ENCODE peak calls at places on chromosomes 7 and 10, in six cellular contexts. One of them, this sample, is unnamed.

GRCh38 chr7:1920266-1920681 is 250.2 kb downstream of the ELFN1 start:
- DNase-seq in HCT116: no peak
- DNase-seq in PC-3: no peak
- DNase-seq in neural progenitor cell: no peak
- DNase-seq in GM23338: no peak
- DNase-seq in hepatocyte: no peak
- DNase-seq in this sample: peak

GRCh38 chr7:143392875-143393266 is 11.7 kb downstream of the ZYX start:
- DNase-seq in HCT116: no peak
- DNase-seq in PC-3: no peak
- DNase-seq in neural progenitor cell: no peak
- DNase-seq in GM23338: no peak
- DNase-seq in hepatocyte: no peak
- DNase-seq in this sample: no peak

GRCh38 chr7:30028749-30029635 is 780 bp downstream of the PLEKHA8 start:
- DNase-seq in HCT116: peak
- DNase-seq in PC-3: peak
- DNase-seq in neural progenitor cell: peak
- DNase-seq in GM23338: peak
- DNase-seq in hepatocyte: peak
- DNase-seq in this sample: peak

GRCh38 chr10:96708456-96708855 is 11.9 kb downstream of the PIK3AP1 start:
- DNase-seq in HCT116: no peak
- DNase-seq in PC-3: no peak
- DNase-seq in neural progenitor cell: no peak
- DNase-seq in GM23338: no peak
- DNase-seq in hepatocyte: no peak
- DNase-seq in this sample: no peak

GRCh38 chr10:101760510-101760909 is 15.4 kb downstream of the FGF8 start:
- DNase-seq in HCT116: no peak
- DNase-seq in PC-3: no peak
- DNase-seq in neural progenitor cell: no peak
- DNase-seq in GM23338: no peak
- DNase-seq in hepatocyte: no peak
- DNase-seq in this sample: no peak

GRCh38 chr7:140391634-140392033 is 6.7 kb downstream of the SLC37A3 start:
- DNase-seq in HCT116: no peak
- DNase-seq in PC-3: no peak
- DNase-seq in neural progenitor cell: no peak
- DNase-seq in GM23338: no peak
- DNase-seq in hepatocyte: no peak
- DNase-seq in this sample: no peak

GRCh38 chr10:3412071-3412582 is 239.5 kb upstream of the PITRM1 start:
- DNase-seq in HCT116: no peak
- DNase-seq in PC-3: no peak
- DNase-seq in neural progenitor cell: no peak
- DNase-seq in GM23338: no peak
- DNase-seq in hepatocyte: no peak
- DNase-seq in this sample: no peak

GRCh38 chr10:132433671-132434340 is 36.8 kb downstream of the PWWP2B start:
- DNase-seq in HCT116: no peak
- DNase-seq in PC-3: no peak
- DNase-seq in neural progenitor cell: no peak
- DNase-seq in GM23338: no peak
- DNase-seq in hepatocyte: no peak
- DNase-seq in this sample: no peak

GRCh38 chr7:51316262-51316665 is 345 bp downstream of the COBL start:
- DNase-seq in HCT116: no peak
- DNase-seq in PC-3: peak
- DNase-seq in neural progenitor cell: no peak
- DNase-seq in GM23338: peak
- DNase-seq in hepatocyte: peak
- DNase-seq in this sample: peak

GRCh38 chr10:7457478-7458316 is 46.9 kb upstream of the SFMBT2 start:
- DNase-seq in HCT116: no peak
- DNase-seq in PC-3: no peak
- DNase-seq in neural progenitor cell: no peak
- DNase-seq in GM23338: no peak
- DNase-seq in hepatocyte: no peak
- DNase-seq in this sample: peak

GRCh38 chr10:118590334-118590733 is 5.1 kb downstream of the PRLHR start:
- DNase-seq in HCT116: no peak
- DNase-seq in PC-3: peak
- DNase-seq in neural progenitor cell: peak
- DNase-seq in GM23338: no peak
- DNase-seq in hepatocyte: no peak
- DNase-seq in this sample: peak

GRCh38 chr7:158649279-158649678 is 55.3 kb downstream of the NCAPG2 start:
- DNase-seq in HCT116: no peak
- DNase-seq in PC-3: peak
- DNase-seq in neural progenitor cell: no peak
- DNase-seq in GM23338: no peak
- DNase-seq in hepatocyte: peak
- DNase-seq in this sample: peak

GRCh38 chr10:97537186-97537869 is 35.3 kb upstream of the ANKRD2 start:
- DNase-seq in HCT116: no peak
- DNase-seq in PC-3: no peak
- DNase-seq in neural progenitor cell: no peak
- DNase-seq in GM23338: no peak
- DNase-seq in hepatocyte: no peak
- DNase-seq in this sample: no peak

GRCh38 chr10:89019589-89020327 is 29.2 kb downstream of the FAS start:
- DNase-seq in HCT116: no peak
- DNase-seq in PC-3: no peak
- DNase-seq in neural progenitor cell: peak
- DNase-seq in GM23338: no peak
- DNase-seq in hepatocyte: peak
- DNase-seq in this sample: no peak

GRCh38 chr7:19463581-19463980 is 245.3 kb downstream of the POLR1F start:
- DNase-seq in HCT116: no peak
- DNase-seq in PC-3: no peak
- DNase-seq in neural progenitor cell: no peak
- DNase-seq in GM23338: no peak
- DNase-seq in hepatocyte: no peak
- DNase-seq in this sample: peak

GRCh38 chr7:17126413-17127374 is 171.8 kb upstream of the AHR start:
- DNase-seq in HCT116: no peak
- DNase-seq in PC-3: no peak
- DNase-seq in neural progenitor cell: no peak
- DNase-seq in GM23338: no peak
- DNase-seq in hepatocyte: no peak
- DNase-seq in this sample: no peak

GRCh38 chr10:4533626-4534025 is 292.4 kb upstream of the AKR1E2 start:
- DNase-seq in HCT116: no peak
- DNase-seq in PC-3: no peak
- DNase-seq in neural progenitor cell: no peak
- DNase-seq in GM23338: no peak
- DNase-seq in hepatocyte: no peak
- DNase-seq in this sample: peak

GRCh38 chr10:117148284-117148683 is 10.2 kb upstream of the VAX1 start:
- DNase-seq in HCT116: no peak
- DNase-seq in PC-3: no peak
- DNase-seq in neural progenitor cell: no peak
- DNase-seq in GM23338: no peak
- DNase-seq in hepatocyte: no peak
- DNase-seq in this sample: no peak

GRCh38 chr10:470339-471003 is 219.0 kb downstream of the DIP2C start:
- DNase-seq in HCT116: no peak
- DNase-seq in PC-3: no peak
- DNase-seq in neural progenitor cell: no peak
- DNase-seq in GM23338: no peak
- DNase-seq in hepatocyte: no peak
- DNase-seq in this sample: no peak

GRCh38 chr7:156360835-156361234 is 279.7 kb upstream of the RNF32 start:
- DNase-seq in HCT116: no peak
- DNase-seq in PC-3: no peak
- DNase-seq in neural progenitor cell: no peak
- DNase-seq in GM23338: no peak
- DNase-seq in hepatocyte: no peak
- DNase-seq in this sample: no peak

GRCh38 chr10:10845826-10846225 is 171.8 kb upstream of the CELF2 start:
- DNase-seq in HCT116: no peak
- DNase-seq in PC-3: no peak
- DNase-seq in neural progenitor cell: no peak
- DNase-seq in GM23338: no peak
- DNase-seq in hepatocyte: no peak
- DNase-seq in this sample: peak

GRCh38 chr10:124066744-124067714 is 26.4 kb downstream of the CHST15 start:
- DNase-seq in HCT116: no peak
- DNase-seq in PC-3: no peak
- DNase-seq in neural progenitor cell: peak
- DNase-seq in GM23338: peak
- DNase-seq in hepatocyte: no peak
- DNase-seq in this sample: no peak

GRCh38 chr7:37690206-37690605 is 6.6 kb downstream of the GPR141 start:
- DNase-seq in HCT116: no peak
- DNase-seq in PC-3: no peak
- DNase-seq in neural progenitor cell: no peak
- DNase-seq in GM23338: no peak
- DNase-seq in hepatocyte: no peak
- DNase-seq in this sample: no peak

GRCh38 chr7:27179503-27180430 is 5.3 kb downstream of the HOXA11 start:
- DNase-seq in HCT116: no peak
- DNase-seq in PC-3: peak
- DNase-seq in neural progenitor cell: peak
- DNase-seq in GM23338: peak
- DNase-seq in hepatocyte: peak
- DNase-seq in this sample: peak
- TF ChIP-seq EZH2 in HCT116: no peak
- TF ChIP-seq EZH2 in PC-3: no peak
- TF ChIP-seq EZH2 in neural progenitor cell: peak
- TF ChIP-seq EZH2 in GM23338: peak
- TF ChIP-seq EZH2 in hepatocyte: peak
- TF ChIP-seq EZH2 in this sample: no peak

GRCh38 chr7:117012284-117013174 is 59.2 kb downstream of the ST7 start:
- DNase-seq in HCT116: peak
- DNase-seq in PC-3: peak
- DNase-seq in neural progenitor cell: peak
- DNase-seq in GM23338: peak
- DNase-seq in hepatocyte: peak
- DNase-seq in this sample: peak
- TF ChIP-seq EZH2phosphoT487 in HCT116: no peak
- TF ChIP-seq EZH2phosphoT487 in PC-3: no peak
- TF ChIP-seq EZH2phosphoT487 in neural progenitor cell: peak
- TF ChIP-seq EZH2phosphoT487 in GM23338: no peak
- TF ChIP-seq EZH2phosphoT487 in hepatocyte: no peak
- TF ChIP-seq EZH2phosphoT487 in this sample: no peak

GRCh38 chr7:97020601-97021442 is 3.8 kb downstream of the DLX5 start:
- DNase-seq in HCT116: no peak
- DNase-seq in PC-3: no peak
- DNase-seq in neural progenitor cell: peak
- DNase-seq in GM23338: peak
- DNase-seq in hepatocyte: no peak
- DNase-seq in this sample: no peak

GRCh38 chr7:97025130-97025499 is 484 bp upstream of the DLX5 start:
- DNase-seq in HCT116: no peak
- DNase-seq in PC-3: no peak
- DNase-seq in neural progenitor cell: no peak
- DNase-seq in GM23338: no peak
- DNase-seq in hepatocyte: no peak
- DNase-seq in this sample: no peak

GRCh38 chr7:97021443-97022261 is 3.0 kb downstream of the DLX5 start:
- DNase-seq in HCT116: no peak
- DNase-seq in PC-3: no peak
- DNase-seq in neural progenitor cell: no peak
- DNase-seq in GM23338: peak
- DNase-seq in hepatocyte: no peak
- DNase-seq in this sample: no peak

GRCh38 chr7:97024209-97025129 is at the start of gene DLX5:
- DNase-seq in HCT116: no peak
- DNase-seq in PC-3: peak
- DNase-seq in neural progenitor cell: peak
- DNase-seq in GM23338: peak
- DNase-seq in hepatocyte: peak
- DNase-seq in this sample: peak

DNA sequence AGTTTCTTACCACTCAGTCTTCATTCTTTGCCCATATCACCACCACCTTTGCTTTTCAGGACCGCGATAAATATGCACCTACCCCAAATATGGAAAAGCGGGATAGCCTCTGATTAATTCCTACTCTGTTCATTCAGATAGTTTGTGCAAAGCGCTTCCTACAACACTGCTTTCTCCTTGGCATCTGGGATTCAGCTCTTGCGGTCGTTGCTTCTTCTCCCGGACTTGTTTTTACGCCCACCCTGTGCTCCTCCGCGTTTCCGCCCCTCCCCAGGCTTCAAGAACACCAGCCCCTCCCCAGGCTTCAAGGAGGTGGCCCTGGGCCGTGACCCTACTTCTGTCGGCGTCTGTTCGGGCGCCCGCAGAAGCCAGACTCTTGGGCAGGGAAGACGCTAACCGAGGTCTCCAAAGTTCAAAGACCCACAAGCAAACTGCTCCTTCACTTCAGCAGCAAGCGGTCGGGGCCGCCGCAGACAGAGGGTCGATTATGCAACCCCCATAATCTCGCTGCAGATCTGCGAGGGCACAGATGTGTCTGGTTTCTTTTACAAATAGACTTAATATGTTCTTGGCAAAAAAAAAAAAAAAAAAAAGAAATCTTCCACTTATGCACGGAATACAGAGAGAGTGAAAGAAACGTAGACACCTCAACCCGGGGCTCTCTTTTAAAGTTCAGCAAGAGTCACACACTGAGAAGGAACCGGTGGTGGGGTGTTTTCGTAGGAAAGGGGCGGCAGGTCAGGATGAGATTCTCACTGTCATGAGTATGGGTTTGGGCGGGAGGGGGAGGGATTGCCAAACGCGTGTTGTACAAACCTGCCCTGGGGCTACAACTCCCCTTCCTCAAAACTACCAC is 2.0 kb downstream of the DLX5 start:
- DNase-seq in HCT116: no peak
- DNase-seq in PC-3: no peak
- DNase-seq in neural progenitor cell: peak
- DNase-seq in GM23338: peak
- DNase-seq in hepatocyte: no peak
- DNase-seq in this sample: no peak
- TF ChIP-seq EZH2 in HCT116: no peak
- TF ChIP-seq EZH2 in PC-3: no peak
- TF ChIP-seq EZH2 in neural progenitor cell: peak
- TF ChIP-seq EZH2 in GM23338: peak
- TF ChIP-seq EZH2 in hepatocyte: peak
- TF ChIP-seq EZH2 in this sample: no peak

DNA sequence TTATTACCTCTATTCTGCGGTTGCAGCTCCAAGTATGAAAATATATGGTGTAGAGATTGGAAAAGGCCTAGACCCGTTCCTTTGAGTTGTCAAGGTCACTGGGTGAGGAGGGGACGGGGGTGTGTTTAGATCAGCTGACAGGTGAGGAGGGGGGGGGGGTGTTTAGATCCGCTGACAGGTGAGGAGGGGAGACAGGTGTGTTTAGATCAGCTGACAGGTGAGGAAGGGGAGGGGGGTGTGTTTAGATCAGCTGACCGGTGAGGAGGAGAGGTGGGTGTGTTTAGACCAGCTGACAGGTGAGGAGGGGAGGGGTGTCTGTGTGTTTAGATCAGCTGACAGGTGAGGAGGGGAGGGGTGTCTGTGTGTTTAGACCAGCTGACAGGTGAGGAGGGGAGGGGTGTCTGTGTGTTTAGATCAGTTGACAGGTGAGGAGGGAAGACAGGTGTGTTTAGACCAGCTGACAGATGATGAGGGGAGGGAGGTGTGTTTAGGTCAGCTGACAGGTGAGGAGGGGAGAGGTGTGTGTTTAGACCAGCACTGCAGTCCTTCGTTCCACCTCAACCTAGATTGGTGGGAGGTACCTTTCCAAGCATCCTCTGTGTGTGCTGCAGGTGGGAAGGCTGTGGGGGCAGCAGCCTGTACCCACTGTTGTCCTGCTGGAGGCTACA is 655.0 kb upstream of the ADARB2 start:
- DNase-seq in HCT116: no peak
- DNase-seq in PC-3: no peak
- DNase-seq in neural progenitor cell: no peak
- DNase-seq in GM23338: no peak
- DNase-seq in hepatocyte: peak
- DNase-seq in this sample: no peak
- TF ChIP-seq EZH2phosphoT487 in HCT116: no peak
- TF ChIP-seq EZH2phosphoT487 in PC-3: no peak
- TF ChIP-seq EZH2phosphoT487 in neural progenitor cell: no peak
- TF ChIP-seq EZH2phosphoT487 in GM23338: no peak
- TF ChIP-seq EZH2phosphoT487 in hepatocyte: no peak
- TF ChIP-seq EZH2phosphoT487 in this sample: no peak

This sample was measured in GM23248.